ENCODE peak calls at places on chromosomes 7 and 10, in seven cellular contexts. D, W, V, F, Z, R and U are unnamed samples.

GRCh38 chr10:73163096-73163495 is 4.7 kb downstream of the ECD start:
- DNase-seq in D (no peak), W (no peak), V (no peak), F (no peak), Z (no peak), R (no peak), U (no peak)

GRCh38 chr10:22615819-22616499 is 98.4 kb downstream of the PIP4K2A start:
- DNase-seq in D (no peak), W (no peak), V (peak), F (no peak), Z (no peak), R (no peak), U (peak)

GRCh38 chr10:3319811-3320226 is 147.2 kb upstream of the PITRM1 start:
- DNase-seq in D (no peak), W (no peak), V (no peak), F (no peak), Z (no peak), R (no peak), U (no peak)

GRCh38 chr7:121428857-121429489 is 32.9 kb upstream of the FAM3C start:
- DNase-seq in D (no peak), W (no peak), V (no peak), F (no peak), Z (no peak), R (peak), U (peak)

GRCh38 chr10:128086003-128086863 is 40.0 kb downstream of the MKI67 start:
- DNase-seq in D (no peak), W (no peak), V (no peak), F (no peak), Z (no peak), R (peak), U (no peak)

GRCh38 chr10:28411648-28412047 is 108.8 kb upstream of the MPP7 start:
- DNase-seq in D (no peak), W (no peak), V (no peak), F (no peak), Z (no peak), R (peak), U (no peak)

GRCh38 chr7:155584763-155585531 is 38.6 kb upstream of the CNPY1 start:
- DNase-seq in D (no peak), W (no peak), V (no peak), F (no peak), Z (no peak), R (peak), U (no peak)

GRCh38 chr10:230758-231157 is 95.5 kb downstream of the ZMYND11 start:
- DNase-seq in D (no peak), W (no peak), V (no peak), F (no peak), Z (no peak), R (no peak), U (no peak)

GRCh38 chr7:73659983-73660382 is 7.6 kb upstream of the VPS37D start:
- DNase-seq in D (no peak), W (no peak), V (no peak), F (no peak), Z (no peak), R (no peak), U (no peak)

GRCh38 chr10:8275911-8276310 is 221.4 kb downstream of the GATA3 start:
- DNase-seq in D (no peak), W (no peak), V (no peak), F (no peak), Z (no peak), R (no peak), U (no peak)

GRCh38 chr10:58651040-58651439 is 138.4 kb downstream of the BICC1 start:
- DNase-seq in D (no peak), W (no peak), V (peak), F (no peak), Z (no peak), R (no peak), U (no peak)

GRCh38 chr10:62733654-62734293 is 70.7 kb upstream of the ADO start:
- DNase-seq in D (no peak), W (no peak), V (peak), F (no peak), Z (no peak), R (no peak), U (no peak)

GRCh38 chr10:6498771-6499170 is 81.3 kb downstream of the PRKCQ start:
- DNase-seq in D (no peak), W (no peak), V (no peak), F (no peak), Z (no peak), R (peak), U (no peak)

GRCh38 chr10:74292871-74293427 is 141.9 kb downstream of the ADK start:
- DNase-seq in D (no peak), W (no peak), V (no peak), F (no peak), Z (no peak), R (peak), U (peak)

GRCh38 chr7:136677456-136678365 is 190.7 kb upstream of the CHRM2 start:
- DNase-seq in D (no peak), W (no peak), V (no peak), F (peak), Z (no peak), R (peak), U (peak)

GRCh38 chr10:101710064-101710695 is 15.2 kb upstream of the FBXW4 start:
- DNase-seq in D (no peak), W (no peak), V (no peak), F (no peak), Z (no peak), R (no peak), U (no peak)

GRCh38 chr10:129039406-129040345 is 427.4 kb upstream of the MGMT start:
- DNase-seq in D (no peak), W (no peak), V (no peak), F (no peak), Z (no peak), R (no peak), U (no peak)

GRCh38 chr10:12915637-12916168 is 85.8 kb downstream of the CCDC3 start:
- DNase-seq in D (no peak), W (no peak), V (no peak), F (no peak), Z (no peak), R (no peak), U (no peak)